ENCODE peak calls at places on chromosome 3, in four cellular contexts. One of them, this sample, is unnamed.

GRCh38 chr3:33799202-33799551 is 747 bp downstream of the PDCD6IP start:
- DNase-seq in kidney epithelial cell: no peak
- DNase-seq in HFFc6: no peak
- DNase-seq in pancreas: no peak
- DNase-seq in this sample: no peak

GRCh38 chr3:154389861-154390260 is 40.1 kb downstream of the GPR149 start:
- DNase-seq in kidney epithelial cell: no peak
- DNase-seq in HFFc6: no peak
- DNase-seq in pancreas: no peak
- DNase-seq in this sample: no peak

GRCh38 chr3:59818033-59818936 is 768.5 kb upstream of the CFAP20DC start:
- DNase-seq in kidney epithelial cell: peak
- DNase-seq in HFFc6: peak
- DNase-seq in pancreas: peak
- DNase-seq in this sample: peak

GRCh38 chr3:10260211-10260701 is 12.0 kb downstream of the TATDN2 start:
- DNase-seq in kidney epithelial cell: no peak
- DNase-seq in HFFc6: no peak
- DNase-seq in pancreas: no peak
- DNase-seq in this sample: no peak

GRCh38 chr3:42855219-42855546 is 20.5 kb downstream of the CYP8B1 start:
- DNase-seq in kidney epithelial cell: no peak
- DNase-seq in HFFc6: no peak
- DNase-seq in pancreas: no peak
- DNase-seq in this sample: no peak

GRCh38 chr3:62659660-62660059 is 215.6 kb downstream of the CADPS start:
- DNase-seq in kidney epithelial cell: no peak
- DNase-seq in HFFc6: no peak
- DNase-seq in pancreas: no peak
- DNase-seq in this sample: no peak

GRCh38 chr3:122609798-122610559 is 32.5 kb downstream of the PARP15 start:
- DNase-seq in kidney epithelial cell: peak
- DNase-seq in HFFc6: peak
- DNase-seq in pancreas: no peak
- DNase-seq in this sample: peak

GRCh38 chr3:111616417-111617105 is 21.4 kb upstream of the ZBED2 start:
- DNase-seq in kidney epithelial cell: no peak
- DNase-seq in HFFc6: peak
- DNase-seq in pancreas: no peak
- DNase-seq in this sample: peak

GRCh38 chr3:31054032-31054431 is 159.6 kb upstream of the GADL1 start:
- DNase-seq in kidney epithelial cell: no peak
- DNase-seq in HFFc6: no peak
- DNase-seq in pancreas: no peak
- DNase-seq in this sample: no peak

GRCh38 chr3:186902713-186903112 is 27.6 kb upstream of the ST6GAL1 start:
- DNase-seq in kidney epithelial cell: no peak
- DNase-seq in HFFc6: no peak
- DNase-seq in pancreas: no peak
- DNase-seq in this sample: no peak

GRCh38 chr3:141796436-141797166 is 33.4 kb downstream of the GRK7 start:
- DNase-seq in kidney epithelial cell: no peak
- DNase-seq in HFFc6: no peak
- DNase-seq in pancreas: no peak
- DNase-seq in this sample: no peak

GRCh38 chr3:71658131-71658530 is 67.1 kb downstream of the EIF4E3 start:
- DNase-seq in kidney epithelial cell: no peak
- DNase-seq in HFFc6: no peak
- DNase-seq in pancreas: peak
- DNase-seq in this sample: peak

GRCh38 chr3:101676765-101677435 is at the start of gene ZBTB11:
- DNase-seq in kidney epithelial cell: peak
- DNase-seq in HFFc6: peak
- DNase-seq in pancreas: peak
- DNase-seq in this sample: peak

GRCh38 chr3:22777834-22778233 is 425.3 kb upstream of the UBE2E2 start:
- DNase-seq in kidney epithelial cell: no peak
- DNase-seq in HFFc6: no peak
- DNase-seq in pancreas: no peak
- DNase-seq in this sample: no peak

GRCh38 chr3:77086408-77086807 is 46.5 kb downstream of the ROBO2 start:
- DNase-seq in kidney epithelial cell: no peak
- DNase-seq in HFFc6: no peak
- DNase-seq in pancreas: no peak
- DNase-seq in this sample: no peak

GRCh38 chr3:49410844-49411549 is 779 bp downstream of the RHOA start:
- DNase-seq in kidney epithelial cell: no peak
- DNase-seq in HFFc6: no peak
- DNase-seq in pancreas: no peak
- DNase-seq in this sample: no peak

GRCh38 chr3:13494463-13495350 is 14.6 kb downstream of the HDAC11 start:
- DNase-seq in kidney epithelial cell: no peak
- DNase-seq in HFFc6: peak
- DNase-seq in pancreas: no peak
- DNase-seq in this sample: peak

GRCh38 chr3:175422744-175423143 is 563.6 kb downstream of the NAALADL2 start:
- DNase-seq in kidney epithelial cell: no peak
- DNase-seq in HFFc6: no peak
- DNase-seq in pancreas: no peak
- DNase-seq in this sample: no peak

GRCh38 chr3:126342991-126343661 is 14.1 kb downstream of the KLF15 start:
- DNase-seq in kidney epithelial cell: no peak
- DNase-seq in HFFc6: no peak
- DNase-seq in pancreas: peak
- DNase-seq in this sample: no peak

GRCh38 chr3:8853081-8853480 is 83.7 kb upstream of the OXTR start:
- DNase-seq in kidney epithelial cell: no peak
- DNase-seq in HFFc6: no peak
- DNase-seq in pancreas: no peak
- DNase-seq in this sample: no peak

GRCh38 chr3:100073555-100074307 is 40.6 kb downstream of the FILIP1L start:
- DNase-seq in kidney epithelial cell: no peak
- DNase-seq in HFFc6: peak
- DNase-seq in pancreas: no peak
- DNase-seq in this sample: no peak

GRCh38 chr3:136817448-136817847 is 1.5 kb upstream of the SLC35G2 start:
- DNase-seq in kidney epithelial cell: no peak
- DNase-seq in HFFc6: peak
- DNase-seq in pancreas: no peak
- DNase-seq in this sample: no peak

GRCh38 chr3:104461431-104461830 is 905.3 kb upstream of the ALCAM start:
- DNase-seq in kidney epithelial cell: no peak
- DNase-seq in HFFc6: no peak
- DNase-seq in pancreas: no peak
- DNase-seq in this sample: no peak

GRCh38 chr3:142053835-142054234 is 95.5 kb downstream of the TFDP2 start:
- DNase-seq in kidney epithelial cell: no peak
- DNase-seq in HFFc6: no peak
- DNase-seq in pancreas: no peak
- DNase-seq in this sample: no peak

GRCh38 chr3:195896361-195897080 is 11.8 kb downstream of the TNK2 start:
- DNase-seq in kidney epithelial cell: no peak
- DNase-seq in HFFc6: peak
- DNase-seq in pancreas: peak
- DNase-seq in this sample: peak

GRCh38 chr3:133404925-133405324 is 5.1 kb downstream of the BFSP2 start:
- DNase-seq in kidney epithelial cell: no peak
- DNase-seq in HFFc6: no peak
- DNase-seq in pancreas: no peak
- DNase-seq in this sample: no peak

GRCh38 chr3:161349529-161350278 is 21.6 kb downstream of the SPTSSB start:
- DNase-seq in kidney epithelial cell: peak
- DNase-seq in HFFc6: peak
- DNase-seq in pancreas: no peak
- DNase-seq in this sample: peak

GRCh38 chr3:160376681-160377080 is 22.3 kb downstream of the IFT80 start:
- DNase-seq in kidney epithelial cell: no peak
- DNase-seq in HFFc6: peak
- DNase-seq in pancreas: no peak
- DNase-seq in this sample: no peak

This sample was measured in NCI-H226.